ENCODE peak calls at places on chromosomes 11 and 22, in six cellular contexts. B is effector memory CD8-positive, alpha-beta T cell; S is cardiac muscle cell; T is AG04450; A is activated CD4-positive, alpha-beta T cell treated with anti-CD3 and anti-CD28 coated beads, Interleukin-2, amount 50 U/mL, for 48 hours; P is sigmoid colon. O is an unnamed sample.

GRCh38 chr11:43177938-43178337 is 133.9 kb upstream of the API5 start:
- DNase-seq in B (no peak), S (no peak), T (no peak), A (no peak), P (no peak), O (no peak)

GRCh38 chr11:118938491-118939411 is 13.0 kb upstream of the BCL9L start:
- DNase-seq in B (no peak), S (no peak), T (no peak), A (peak), P (no peak), O (no peak)

GRCh38 chr11:106087815-106088435 is 10.5 kb downstream of the AASDHPPT start:
- DNase-seq in B (peak), S (peak), T (no peak), A (peak), P (peak), O (peak)

GRCh38 chr11:116548286-116548685 is 224.5 kb downstream of the BUD13 start:
- DNase-seq in B (no peak), S (no peak), T (no peak), A (no peak), P (no peak), O (no peak)

GRCh38 chr22:29528144-29528543 is 25.4 kb downstream of the THOC5 start:
- DNase-seq in B (no peak), S (no peak), T (no peak), A (no peak), P (no peak), O (no peak)

GRCh38 chr11:4095509-4096230 is 1.1 kb downstream of the RRM1 start:
- DNase-seq in B (no peak), S (no peak), T (no peak), A (no peak), P (no peak), O (peak)

GRCh38 chr11:70367071-70367470 is 31.3 kb upstream of the CTTN start:
- DNase-seq in B (no peak), S (no peak), T (peak), A (no peak), P (no peak), O (no peak)

GRCh38 chr11:1227551-1228182 is 4.8 kb downstream of the MUC5B start:
- DNase-seq in B (no peak), S (no peak), T (no peak), A (no peak), P (peak), O (no peak)

GRCh38 chr11:113729456-113729855 is 23.3 kb upstream of the TMPRSS5 start:
- DNase-seq in B (no peak), S (no peak), T (no peak), A (no peak), P (no peak), O (no peak)

GRCh38 chr11:125494601-125494986 is 1.5 kb downstream of the FEZ1 start:
- DNase-seq in B (no peak), S (no peak), T (no peak), A (peak), P (no peak), O (no peak)

GRCh38 chr11:1309498-1310314 is at the start of gene TOLLIP:
- DNase-seq in B (peak), S (peak), T (peak), A (peak), P (peak), O (peak)

GRCh38 chr11:65672982-65673381 is 10.3 kb upstream of the RELA start:
- DNase-seq in B (no peak), S (no peak), T (no peak), A (no peak), P (no peak), O (no peak)

GRCh38 chr11:120061761-120062560 is 76.0 kb downstream of the TRIM29 start:
- DNase-seq in B (no peak), S (peak), T (no peak), A (no peak), P (no peak), O (no peak)

O was measured in Jurkat, Clone E6-1.